ENCODE peak calls at places on chromosomes 13 and 19, in ten cellular contexts. G is bronchial epithelial cell, X is brain microvascular endothelial cell, Z is gastrocnemius medialis, I is neuronal stem cell, S is uterus, L is adrenal gland, W is IMR-90, F is body of pancreas, K is left lung. N is an unnamed sample.

GRCh38 chr13:36766295-36766694 is 52.7 kb upstream of the RFXAP start:
- DNase-seq in G (peak; percentile 89), X (peak; percentile 66), Z (no peak), I (no peak), S (no peak), L (no peak), W (peak; percentile 47), F (no peak), K (peak; percentile 39), N (no peak)

GRCh38 chr13:36428083-36428482 is 4.2 kb upstream of the CCNA1 start:
- DNase-seq in G (peak; percentile 98), X (no peak), Z (no peak), I (no peak), S (no peak), L (no peak), W (no peak), F (no peak), K (no peak), N (no peak)

GRCh38 chr13:71867101-71867814 is at the start of gene DACH1:
- DNase-seq in G (peak; percentile 8), X (peak; percentile 58), Z (no peak), I (peak; percentile 75), S (peak; percentile 62), L (peak; percentile 69), W (peak; percentile 20), F (peak; percentile 45), K (peak; percentile 68), N (no peak)

GRCh38 chr13:19681517-19681916 is 48.1 kb downstream of the MPHOSPH8 start:
- DNase-seq in G (no peak), X (no peak), Z (no peak), I (no peak), S (no peak), L (no peak), W (peak; percentile 35), F (no peak), K (no peak), N (no peak)

GRCh38 chr13:88459335-88459734 is 788.2 kb downstream of the SLITRK5 start:
- DNase-seq in G (no peak), X (no peak), Z (no peak), I (no peak), S (no peak), L (no peak), W (no peak), F (no peak), K (no peak), N (no peak)

GRCh38 chr19:7395360-7395781 is 46.6 kb downstream of the ARHGEF18 start:
- DNase-seq in G (no peak), X (no peak), Z (no peak), I (no peak), S (no peak), L (no peak), W (no peak), F (no peak), K (no peak), N (no peak)

GRCh38 chr13:33678906-33679657 is 138.9 kb upstream of the RFC3 start:
- DNase-seq in G (peak; percentile 73), X (peak; percentile 67), Z (no peak), I (no peak), S (peak; percentile 38), L (peak; percentile 40), W (peak; percentile 1), F (peak; percentile 75), K (peak; percentile 80), N (no peak)

GRCh38 chr13:20473139-20473538 is 52.5 kb downstream of the CRYL1 start:
- DNase-seq in G (no peak), X (no peak), Z (no peak), I (no peak), S (no peak), L (no peak), W (peak; percentile 42), F (no peak), K (no peak), N (no peak)

GRCh38 chr19:21463449-21464105 is 41.8 kb upstream of the ZNF429 start:
- DNase-seq in G (no peak), X (no peak), Z (no peak), I (peak; percentile 72), S (no peak), L (peak; percentile 77), W (no peak), F (peak; percentile 74), K (peak; percentile 53), N (peak; percentile 66)

GRCh38 chr13:48403151-48403631 is 9.7 kb downstream of the LPAR6 start:
- DNase-seq in G (no peak), X (no peak), Z (no peak), I (no peak), S (no peak), L (no peak), W (peak; percentile 18), F (no peak), K (no peak), N (no peak)

GRCh38 chr19:38527466-38528136 is 90.2 kb downstream of the MAP4K1 start:
- DNase-seq in G (no peak), X (no peak), Z (no peak), I (no peak), S (no peak), L (no peak), W (no peak), F (no peak), K (no peak), N (no peak)

GRCh38 chr13:28138012-28138755 is at the start of gene PAN3:
- DNase-seq in G (peak; percentile 75), X (peak; percentile 85), Z (peak; percentile 77), I (peak; percentile 85), S (peak; percentile 91), L (peak; percentile 90), W (peak; percentile 89), F (peak; percentile 90), K (peak; percentile 94), N (peak; percentile 86)

GRCh38 chr19:45885556-45886426 is at the start of gene IRF2BP1:
- DNase-seq in G (peak; percentile 83), X (peak; percentile 88), Z (peak; percentile 88), I (peak; percentile 92), S (peak; percentile 93), L (peak; percentile 95), W (peak; percentile 91), F (peak; percentile 93), K (peak; percentile 93), N (peak; percentile 92)

GRCh38 chr19:49581007-49581508 is at the start of gene PRRG2:
- DNase-seq in G (peak; percentile 51), X (no peak), Z (no peak), I (no peak), S (peak; percentile 25), L (no peak), W (no peak), F (peak; percentile 70), K (no peak), N (peak; percentile 65)

GRCh38 chr13:32298695-32299094 is 16.5 kb downstream of the ZAR1L start:
- DNase-seq in G (no peak), X (no peak), Z (no peak), I (no peak), S (no peak), L (no peak), W (no peak), F (no peak), K (no peak), N (no peak)

GRCh38 chr19:4589579-4590410 is 30.3 kb upstream of the SEMA6B start:
- DNase-seq in G (no peak), X (no peak), Z (no peak), I (no peak), S (no peak), L (no peak), W (no peak), F (no peak), K (no peak), N (no peak)

GRCh38 chr19:42288881-42289555 is 12.9 kb upstream of the PRR19 start:
- DNase-seq in G (no peak), X (no peak), Z (no peak), I (no peak), S (no peak), L (peak; percentile 20), W (no peak), F (no peak), K (no peak), N (no peak)

GRCh38 chr19:13914777-13915176 is 8.8 kb downstream of the CC2D1A start:
- DNase-seq in G (no peak), X (no peak), Z (no peak), I (no peak), S (no peak), L (no peak), W (no peak), F (no peak), K (no peak), N (no peak)
- H3K36me3 ChIP-seq in G (peaks cover 21% of the 10 kb centered on the region), X (peaks cover 35% of the 10 kb centered on the region), Z (no peaks in the 10 kb centered on the region), I (peaks cover 75% of the 10 kb centered on the region), S (no peaks in the 10 kb centered on the region), L (no peaks in the 10 kb centered on the region), W (peaks cover 36% of the 10 kb centered on the region), F (peaks cover 23% of the 10 kb centered on the region), K (peaks cover 87% of the 10 kb centered on the region), N (peaks cover 67% of the 10 kb centered on the region)

GRCh38 chr13:99523838-99524237 is 22.6 kb downstream of the TM9SF2 start:
- DNase-seq in G (no peak), X (no peak), Z (no peak), I (no peak), S (no peak), L (no peak), W (no peak), F (no peak), K (no peak), N (no peak)
- H3K36me3 ChIP-seq in G (peaks cover 14% of the 10 kb centered on the region), X (peaks cover 14% of the 10 kb centered on the region), Z (no peaks in the 10 kb centered on the region), I (peaks cover 81% of the 10 kb centered on the region), S (no peaks in the 10 kb centered on the region), L (no peaks in the 10 kb centered on the region), W (peaks cover 25% of the 10 kb centered on the region), F (peaks cover 12% of the 10 kb centered on the region), K (peaks cover 88% of the 10 kb centered on the region), N (peaks cover 63% of the 10 kb centered on the region)

GRCh38 chr13:24292476-24292875 is 16.9 kb upstream of the C1QTNF9 start:
- DNase-seq in G (no peak), X (peak; percentile 39), Z (no peak), I (no peak), S (no peak), L (no peak), W (no peak), F (no peak), K (no peak), N (no peak)
- H3K36me3 ChIP-seq in G (no peaks in the 10 kb centered on the region), X (no peaks in the 10 kb centered on the region), Z (no peaks in the 10 kb centered on the region), I (peaks cover 93% of the 10 kb centered on the region), S (no peaks in the 10 kb centered on the region), L (no peaks in the 10 kb centered on the region), W (peaks cover 45% of the 10 kb centered on the region), F (peaks cover 83% of the 10 kb centered on the region), K (peaks cover 97% of the 10 kb centered on the region), N (no peaks in the 10 kb centered on the region)

GRCh38 chr19:27776020-27776419 is 1436.9 kb downstream of the UQCRFS1 start:
- DNase-seq in G (peak; percentile 3), X (peak; percentile 28), Z (no peak), I (no peak), S (no peak), L (peak; percentile 27), W (peak; percentile 31), F (no peak), K (no peak), N (no peak)

GRCh38 chr19:27774337-27774736 is 1438.6 kb downstream of the UQCRFS1 start:
- DNase-seq in G (no peak), X (no peak), Z (no peak), I (no peak), S (no peak), L (no peak), W (no peak), F (no peak), K (no peak), N (no peak)

GRCh38 chr19:27774827-27775226 is 1438.1 kb downstream of the UQCRFS1 start:
- DNase-seq in G (no peak), X (no peak), Z (no peak), I (no peak), S (no peak), L (no peak), W (no peak), F (no peak), K (no peak), N (no peak)

GRCh38 chr19:27776524-27776923 is 1436.4 kb downstream of the UQCRFS1 start:
- DNase-seq in G (no peak), X (no peak), Z (no peak), I (no peak), S (no peak), L (no peak), W (no peak), F (no peak), K (no peak), N (no peak)

GRCh38 chr19:27775395-27775794 is 1437.6 kb downstream of the UQCRFS1 start:
- DNase-seq in G (no peak), X (no peak), Z (no peak), I (no peak), S (no peak), L (no peak), W (no peak), F (no peak), K (no peak), N (no peak)
- H3K36me3 ChIP-seq in G (peaks cover 9% of the 10 kb centered on the region), X (peaks cover 16% of the 10 kb centered on the region), Z (no peaks in the 10 kb centered on the region), I (peaks cover 23% of the 10 kb centered on the region), S (no peaks in the 10 kb centered on the region), L (no peaks in the 10 kb centered on the region), W (peaks cover 12% of the 10 kb centered on the region), F (peaks cover 4% of the 10 kb centered on the region), K (peaks cover 32% of the 10 kb centered on the region), N (peaks cover 21% of the 10 kb centered on the region)

N was measured in RWPE2.